ENCODE peak calls at places on chromosomes 1 and 21, in seven cellular contexts. One of them, this sample, is unnamed.

GRCh38 chr1:61081637-61082335 is 575 bp upstream of the NFIA start:
- DNase-seq in GM20000: no peak
- DNase-seq in lower lobe of right lung: peak
- DNase-seq in BE2C: peak
- DNase-seq in A673: peak
- DNase-seq in B cell: peak
- DNase-seq in tibial artery: no peak
- DNase-seq in this sample: no peak

GRCh38 chr1:221994274-221994698 is 252.4 kb upstream of the DUSP10 start:
- DNase-seq in lower lobe of right lung: no peak
- DNase-seq in A673: no peak
- DNase-seq in GM20000: peak
- DNase-seq in B cell: no peak
- DNase-seq in BE2C: no peak
- DNase-seq in tibial artery: no peak
- DNase-seq in this sample: peak

GRCh38 chr21:39381009-39381408 is 32.1 kb upstream of the HMGN1 start:
- DNase-seq in BE2C: no peak
- DNase-seq in GM20000: no peak
- DNase-seq in A673: no peak
- DNase-seq in tibial artery: no peak
- DNase-seq in B cell: no peak
- DNase-seq in lower lobe of right lung: no peak
- DNase-seq in this sample: no peak

GRCh38 chr1:25556791-25557476 is 13.5 kb downstream of the LDLRAP1 start:
- DNase-seq in lower lobe of right lung: no peak
- DNase-seq in tibial artery: no peak
- DNase-seq in B cell: no peak
- DNase-seq in A673: no peak
- DNase-seq in GM20000: no peak
- DNase-seq in BE2C: no peak
- DNase-seq in this sample: no peak

GRCh38 chr1:48756704-48757316 is 19.9 kb downstream of the BEND5 start:
- DNase-seq in BE2C: no peak
- DNase-seq in GM20000: no peak
- DNase-seq in B cell: no peak
- DNase-seq in lower lobe of right lung: no peak
- DNase-seq in A673: no peak
- DNase-seq in tibial artery: no peak
- DNase-seq in this sample: no peak

GRCh38 chr1:111615874-111616715 is 3.5 kb upstream of the RAP1A start:
- DNase-seq in lower lobe of right lung: no peak
- DNase-seq in A673: no peak
- DNase-seq in BE2C: no peak
- DNase-seq in GM20000: peak
- DNase-seq in tibial artery: no peak
- DNase-seq in B cell: peak
- DNase-seq in this sample: peak

GRCh38 chr1:207811920-207812720 is 60.3 kb downstream of the CD46 start:
- DNase-seq in B cell: no peak
- DNase-seq in A673: peak
- DNase-seq in tibial artery: peak
- DNase-seq in BE2C: peak
- DNase-seq in GM20000: no peak
- DNase-seq in lower lobe of right lung: peak
- DNase-seq in this sample: no peak

GRCh38 chr1:238677567-238677966 is 708.8 kb upstream of the CHRM3 start:
- DNase-seq in GM20000: no peak
- DNase-seq in BE2C: no peak
- DNase-seq in A673: no peak
- DNase-seq in lower lobe of right lung: no peak
- DNase-seq in tibial artery: no peak
- DNase-seq in B cell: no peak
- DNase-seq in this sample: no peak

GRCh38 chr21:37868896-37869295 is 47.4 kb downstream of the KCNJ6 start:
- DNase-seq in GM20000: no peak
- DNase-seq in B cell: no peak
- DNase-seq in lower lobe of right lung: no peak
- DNase-seq in BE2C: no peak
- DNase-seq in A673: no peak
- DNase-seq in tibial artery: no peak
- DNase-seq in this sample: no peak

GRCh38 chr1:231643333-231644237 is 17.0 kb downstream of the DISC1 start:
- DNase-seq in BE2C: no peak
- DNase-seq in A673: no peak
- DNase-seq in lower lobe of right lung: no peak
- DNase-seq in tibial artery: no peak
- DNase-seq in GM20000: no peak
- DNase-seq in B cell: no peak
- DNase-seq in this sample: no peak

GRCh38 chr1:226534645-226535044 is 13.9 kb upstream of the STUM start:
- DNase-seq in BE2C: no peak
- DNase-seq in GM20000: no peak
- DNase-seq in lower lobe of right lung: no peak
- DNase-seq in tibial artery: no peak
- DNase-seq in A673: no peak
- DNase-seq in B cell: no peak
- DNase-seq in this sample: no peak

GRCh38 chr1:14240265-14240664 is 358.2 kb upstream of the KAZN start:
- DNase-seq in BE2C: no peak
- DNase-seq in lower lobe of right lung: no peak
- DNase-seq in B cell: no peak
- DNase-seq in tibial artery: no peak
- DNase-seq in GM20000: no peak
- DNase-seq in A673: no peak
- DNase-seq in this sample: no peak

GRCh38 chr1:31843506-31843905 is 27.7 kb upstream of the SPOCD1 start:
- DNase-seq in BE2C: no peak
- DNase-seq in GM20000: no peak
- DNase-seq in B cell: no peak
- DNase-seq in A673: peak
- DNase-seq in tibial artery: peak
- DNase-seq in lower lobe of right lung: no peak
- DNase-seq in this sample: no peak

GRCh38 chr1:35062518-35063196 is 16.5 kb upstream of the ZMYM1 start:
- DNase-seq in GM20000: no peak
- DNase-seq in lower lobe of right lung: no peak
- DNase-seq in tibial artery: no peak
- DNase-seq in B cell: no peak
- DNase-seq in A673: no peak
- DNase-seq in BE2C: peak
- DNase-seq in this sample: no peak

GRCh38 chr1:93842750-93843500 is 36.1 kb downstream of the DNTTIP2 start:
- DNase-seq in A673: no peak
- DNase-seq in BE2C: no peak
- DNase-seq in tibial artery: no peak
- DNase-seq in GM20000: no peak
- DNase-seq in lower lobe of right lung: no peak
- DNase-seq in B cell: no peak
- DNase-seq in this sample: no peak

GRCh38 chr1:235012436-235013210 is 116.0 kb downstream of the TOMM20 start:
- DNase-seq in lower lobe of right lung: no peak
- DNase-seq in tibial artery: no peak
- DNase-seq in BE2C: no peak
- DNase-seq in B cell: no peak
- DNase-seq in A673: no peak
- DNase-seq in GM20000: no peak
- DNase-seq in this sample: no peak

GRCh38 chr1:53074313-53075154 is 12.5 kb downstream of the PODN start:
- DNase-seq in tibial artery: no peak
- DNase-seq in A673: no peak
- DNase-seq in B cell: no peak
- DNase-seq in lower lobe of right lung: peak
- DNase-seq in BE2C: no peak
- DNase-seq in GM20000: no peak
- DNase-seq in this sample: no peak

GRCh38 chr1:214332950-214333798 is 52.2 kb downstream of the SMYD2 start:
- DNase-seq in A673: peak
- DNase-seq in B cell: peak
- DNase-seq in BE2C: peak
- DNase-seq in tibial artery: peak
- DNase-seq in GM20000: peak
- DNase-seq in lower lobe of right lung: no peak
- DNase-seq in this sample: peak

GRCh38 chr1:170592591-170593111 is 60.7 kb downstream of the GORAB start:
- DNase-seq in GM20000: no peak
- DNase-seq in A673: no peak
- DNase-seq in BE2C: no peak
- DNase-seq in lower lobe of right lung: no peak
- DNase-seq in tibial artery: no peak
- DNase-seq in B cell: no peak
- DNase-seq in this sample: no peak

GRCh38 chr21:31236528-31236927 is 107.5 kb downstream of the TIAM1 start:
- DNase-seq in tibial artery: no peak
- DNase-seq in GM20000: no peak
- DNase-seq in lower lobe of right lung: no peak
- DNase-seq in BE2C: no peak
- DNase-seq in A673: no peak
- DNase-seq in B cell: no peak
- DNase-seq in this sample: no peak

GRCh38 chr1:103514920-103515503 is 10.5 kb upstream of the RNPC3 start:
- DNase-seq in GM20000: peak
- DNase-seq in B cell: peak
- DNase-seq in A673: peak
- DNase-seq in lower lobe of right lung: no peak
- DNase-seq in tibial artery: no peak
- DNase-seq in BE2C: peak
- DNase-seq in this sample: peak

GRCh38 chr1:233005703-233006102 is 55.3 kb downstream of the NTPCR start:
- DNase-seq in tibial artery: no peak
- DNase-seq in BE2C: no peak
- DNase-seq in B cell: no peak
- DNase-seq in A673: no peak
- DNase-seq in GM20000: no peak
- DNase-seq in lower lobe of right lung: no peak
- DNase-seq in this sample: no peak

GRCh38 chr1:90671736-90672135 is 45.4 kb downstream of the BARHL2 start:
- DNase-seq in A673: no peak
- DNase-seq in lower lobe of right lung: no peak
- DNase-seq in BE2C: no peak
- DNase-seq in GM20000: no peak
- DNase-seq in tibial artery: no peak
- DNase-seq in B cell: no peak
- DNase-seq in this sample: no peak

GRCh38 chr1:6512908-6513280 is 21.4 kb upstream of the PLEKHG5 start:
- DNase-seq in tibial artery: no peak
- DNase-seq in B cell: no peak
- DNase-seq in GM20000: no peak
- DNase-seq in lower lobe of right lung: no peak
- DNase-seq in BE2C: no peak
- DNase-seq in A673: no peak
- DNase-seq in this sample: no peak

GRCh38 chr1:2548068-2548589 is 8.0 kb upstream of the TNFRSF14 start:
- DNase-seq in tibial artery: peak
- DNase-seq in BE2C: peak
- DNase-seq in lower lobe of right lung: peak
- DNase-seq in A673: peak
- DNase-seq in GM20000: peak
- DNase-seq in B cell: peak
- DNase-seq in this sample: peak

GRCh38 chr1:228804640-228805413 is 69.5 kb downstream of the RHOU start:
- DNase-seq in A673: no peak
- DNase-seq in GM20000: no peak
- DNase-seq in lower lobe of right lung: no peak
- DNase-seq in B cell: no peak
- DNase-seq in tibial artery: no peak
- DNase-seq in BE2C: no peak
- DNase-seq in this sample: no peak

GRCh38 chr1:156511656-156512055 is 11.1 kb upstream of the MEF2D start:
- DNase-seq in A673: no peak
- DNase-seq in GM20000: no peak
- DNase-seq in lower lobe of right lung: no peak
- DNase-seq in tibial artery: no peak
- DNase-seq in BE2C: no peak
- DNase-seq in B cell: no peak
- DNase-seq in this sample: no peak

DNA sequence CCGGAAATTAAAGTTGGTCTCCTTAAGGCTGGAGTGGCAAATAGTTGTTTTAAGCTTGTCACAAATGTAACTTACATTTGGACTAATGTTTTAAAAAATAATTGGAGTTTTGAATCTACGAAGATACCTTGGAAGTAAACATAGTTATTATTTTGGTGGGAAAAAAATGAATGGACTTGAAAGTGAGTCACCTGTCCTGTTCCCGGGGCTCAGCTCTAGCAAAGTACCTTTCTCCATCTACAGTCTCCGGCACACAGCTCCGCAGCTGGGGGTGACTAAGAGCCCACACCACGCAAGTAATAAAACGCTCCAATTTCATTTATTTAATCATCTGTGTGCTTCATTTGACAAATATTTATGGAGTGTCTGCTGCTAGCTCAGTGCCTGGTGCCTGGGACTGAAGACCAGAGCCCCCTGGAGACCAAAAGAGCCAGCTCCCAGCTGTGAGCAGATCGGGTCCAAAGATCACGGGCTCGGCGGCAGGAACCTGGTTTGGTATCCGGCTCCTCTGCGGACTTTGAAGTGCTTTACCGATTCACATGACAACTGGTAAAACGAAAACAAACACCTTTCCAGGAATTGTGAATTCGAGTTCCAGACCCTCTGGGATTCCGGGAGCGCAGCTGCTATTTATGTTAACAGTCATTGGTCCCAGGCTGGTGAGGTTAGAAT is 1.7 kb upstream of the RIPK4 start:
- DNase-seq in lower lobe of right lung: peak
- DNase-seq in tibial artery: no peak
- DNase-seq in BE2C: no peak
- DNase-seq in B cell: no peak
- DNase-seq in GM20000: no peak
- DNase-seq in A673: peak
- DNase-seq in this sample: no peak
- TF ChIP-seq CTCF in lower lobe of right lung: peak
- TF ChIP-seq CTCF in tibial artery: peak
- TF ChIP-seq CTCF in BE2C: peak
- TF ChIP-seq CTCF in B cell: no peak
- TF ChIP-seq CTCF in GM20000: no peak
- TF ChIP-seq CTCF in A673: peak
- TF ChIP-seq CTCF in this sample: no peak

GRCh38 chr1:172320723-172321122 is 99.8 kb upstream of the C1orf105 start:
- DNase-seq in B cell: no peak
- DNase-seq in A673: peak
- DNase-seq in lower lobe of right lung: no peak
- DNase-seq in BE2C: no peak
- DNase-seq in GM20000: no peak
- DNase-seq in tibial artery: no peak
- DNase-seq in this sample: no peak
- TF ChIP-seq CTCF in B cell: no peak
- TF ChIP-seq CTCF in A673: peak
- TF ChIP-seq CTCF in lower lobe of right lung: no peak
- TF ChIP-seq CTCF in BE2C: no peak
- TF ChIP-seq CTCF in GM20000: no peak
- TF ChIP-seq CTCF in tibial artery: no peak
- TF ChIP-seq CTCF in this sample: no peak

GRCh38 chr1:67700692-67701410 is 15.8 kb downstream of the GADD45A start:
- DNase-seq in lower lobe of right lung: no peak
- DNase-seq in tibial artery: no peak
- DNase-seq in BE2C: peak
- DNase-seq in GM20000: peak
- DNase-seq in A673: no peak
- DNase-seq in B cell: no peak
- DNase-seq in this sample: peak
- TF ChIP-seq CTCF in lower lobe of right lung: no peak
- TF ChIP-seq CTCF in tibial artery: no peak
- TF ChIP-seq CTCF in BE2C: peak
- TF ChIP-seq CTCF in GM20000: no peak
- TF ChIP-seq CTCF in A673: peak
- TF ChIP-seq CTCF in B cell: no peak
- TF ChIP-seq CTCF in this sample: no peak

GRCh38 chr1:33010946-33011731 is 25.5 kb downstream of the AK2 start:
- DNase-seq in tibial artery: peak
- DNase-seq in B cell: no peak
- DNase-seq in lower lobe of right lung: no peak
- DNase-seq in BE2C: no peak
- DNase-seq in A673: no peak
- DNase-seq in GM20000: no peak
- DNase-seq in this sample: no peak
- TF ChIP-seq CTCF in tibial artery: no peak
- TF ChIP-seq CTCF in B cell: no peak
- TF ChIP-seq CTCF in lower lobe of right lung: no peak
- TF ChIP-seq CTCF in BE2C: no peak
- TF ChIP-seq CTCF in A673: no peak
- TF ChIP-seq CTCF in GM20000: no peak
- TF ChIP-seq CTCF in this sample: no peak

This sample was measured in GM10248.